ENCODE peak calls at places on chromosomes 7 and 10, in five cellular contexts. E, T, Q, O and I are unnamed samples.
A peak's percentile ranks its signal among the peaks of the same experiment; 100 is the strongest.

GRCh38 chr10:13907570-13907969 is 320.8 kb downstream of the PRPF18 start:
- DNase-seq in E (no peak), Q (no peak), T (no peak), O (no peak), I (no peak)

GRCh38 chr10:77510695-77511094 is 126.9 kb downstream of the KCNMA1 start:
- DNase-seq in T (no peak), Q (no peak), O (no peak), E (no peak), I (no peak)

GRCh38 chr10:119500138-119500795 is 42.3 kb downstream of the RGS10 start:
- DNase-seq in E (no peak), Q (no peak), T (no peak), O (no peak), I (no peak)

GRCh38 chr7:121204537-121204936 is 124.3 kb upstream of the WNT16 start:
- DNase-seq in Q (no peak), O (no peak), T (no peak), E (no peak), I (no peak)

GRCh38 chr7:119374436-119374835 is 898.5 kb upstream of the KCND2 start:
- DNase-seq in Q (no peak), T (no peak), E (no peak), O (no peak), I (no peak)

GRCh38 chr7:150793569-150794238 is 6.5 kb downstream of the TMEM176B start:
- DNase-seq in Q (no peak), O (no peak), E (no peak), T (no peak), I (no peak)

GRCh38 chr7:66497346-66497745 is 131.3 kb upstream of the KCTD7 start:
- DNase-seq in Q (no peak), E (no peak), O (no peak), T (no peak), I (no peak)

GRCh38 chr10:24974978-24975377 is 22.6 kb upstream of the PRTFDC1 start:
- DNase-seq in Q (no peak), E (peak; percentile 55), T (no peak), O (no peak), I (peak; percentile 99)

GRCh38 chr10:14173391-14173705 is 157.4 kb downstream of the FRMD4A start:
- DNase-seq in T (no peak), E (no peak), O (no peak), Q (no peak), I (peak; percentile 29)

GRCh38 chr10:17062009-17062408 is 67.6 kb downstream of the CUBN start:
- DNase-seq in O (no peak), Q (no peak), T (no peak), E (no peak), I (peak; percentile 84)

GRCh38 chr7:39413866-39414668 is 152.1 kb upstream of the YAE1 start:
- DNase-seq in Q (no peak), T (peak; percentile 64), E (peak; percentile 58), O (peak; percentile 60), I (peak; percentile 11)

GRCh38 chr10:17835688-17836087 is 26.5 kb downstream of the MRC1 start:
- DNase-seq in O (no peak), E (no peak), T (no peak), Q (no peak), I (peak; percentile 87)

GRCh38 chr7:47153076-47153475 is 428.8 kb downstream of the TNS3 start:
- DNase-seq in T (no peak), O (peak; percentile 77), E (peak; percentile 29), Q (no peak), I (peak; percentile 79)

GRCh38 chr7:105935250-105935649 is 27.8 kb upstream of the CDHR3 start:
- DNase-seq in E (no peak), T (no peak), Q (no peak), O (peak; percentile 55), I (no peak)

GRCh38 chr7:66662646-66663264 is 34.1 kb downstream of the KCTD7 start:
- DNase-seq in O (no peak), T (no peak), E (no peak), Q (no peak), I (no peak)

GRCh38 chr7:3957735-3958491 is 656.9 kb downstream of the SDK1 start:
- DNase-seq in T (no peak), O (no peak), E (no peak), Q (no peak), I (no peak)